ENCODE peak calls at places on chromosomes 6 and 20, in five cellular contexts. One of them, this sample, is unnamed.

GRCh38 chr20:51042657-51043247 is 19.8 kb upstream of the KCNG1 start:
- DNase-seq in HepG2: peak
- DNase-seq in K562: peak
- DNase-seq in GM12878: no peak
- DNase-seq in H1: peak
- DNase-seq in this sample: peak

GRCh38 chr20:6265204-6265904 is 142.5 kb upstream of the FERMT1 start:
- DNase-seq in GM12878: no peak
- DNase-seq in H1: no peak
- DNase-seq in HepG2: peak
- DNase-seq in K562: no peak
- DNase-seq in this sample: peak

GRCh38 chr20:51354191-51354768 is 188.2 kb downstream of the NFATC2 start:
- DNase-seq in GM12878: no peak
- DNase-seq in K562: no peak
- DNase-seq in HepG2: no peak
- DNase-seq in H1: no peak
- DNase-seq in this sample: no peak

GRCh38 chr6:165600606-165601005 is 62.4 kb downstream of the PDE10A start:
- DNase-seq in H1: no peak
- DNase-seq in HepG2: no peak
- DNase-seq in K562: no peak
- DNase-seq in GM12878: no peak
- DNase-seq in this sample: no peak

GRCh38 chr20:36541227-36542018 is at the start of gene MYL9:
- DNase-seq in K562: peak
- DNase-seq in GM12878: no peak
- DNase-seq in H1: peak
- DNase-seq in HepG2: no peak
- DNase-seq in this sample: no peak

GRCh38 chr6:84269947-84270733 is 42.7 kb upstream of the CEP162 start:
- DNase-seq in K562: peak
- DNase-seq in HepG2: peak
- DNase-seq in GM12878: no peak
- DNase-seq in H1: no peak
- DNase-seq in this sample: no peak

GRCh38 chr6:143901885-143902708 is 37.8 kb downstream of the ZC2HC1B start:
- DNase-seq in K562: no peak
- DNase-seq in HepG2: no peak
- DNase-seq in H1: no peak
- DNase-seq in GM12878: peak
- DNase-seq in this sample: no peak

GRCh38 chr6:12298995-12299394 is 8.8 kb downstream of the EDN1 start:
- DNase-seq in K562: no peak
- DNase-seq in GM12878: no peak
- DNase-seq in HepG2: no peak
- DNase-seq in H1: no peak
- DNase-seq in this sample: no peak

GRCh38 chr20:46350986-46351267 is 42.6 kb upstream of the CDH22 start:
- DNase-seq in HepG2: no peak
- DNase-seq in K562: no peak
- DNase-seq in H1: no peak
- DNase-seq in GM12878: no peak
- DNase-seq in this sample: no peak

GRCh38 chr6:136647363-136647763 is 97.1 kb upstream of the MAP7 start:
- DNase-seq in H1: no peak
- DNase-seq in K562: no peak
- DNase-seq in GM12878: peak
- DNase-seq in HepG2: no peak
- DNase-seq in this sample: no peak

GRCh38 chr6:139369568-139370046 is 4.8 kb downstream of the CITED2 start:
- DNase-seq in K562: no peak
- DNase-seq in HepG2: peak
- DNase-seq in H1: no peak
- DNase-seq in GM12878: no peak
- DNase-seq in this sample: no peak

GRCh38 chr6:139370707-139371345 is 3.6 kb downstream of the CITED2 start:
- DNase-seq in GM12878: no peak
- DNase-seq in K562: no peak
- DNase-seq in H1: no peak
- DNase-seq in HepG2: no peak
- DNase-seq in this sample: no peak

GRCh38 chr6:139371421-139372253 is 2.8 kb downstream of the CITED2 start:
- DNase-seq in H1: no peak
- DNase-seq in GM12878: no peak
- DNase-seq in HepG2: no peak
- DNase-seq in K562: no peak
- DNase-seq in this sample: no peak

GRCh38 chr6:139369068-139369467 is 5.4 kb downstream of the CITED2 start:
- DNase-seq in K562: no peak
- DNase-seq in H1: no peak
- DNase-seq in HepG2: no peak
- DNase-seq in GM12878: no peak
- DNase-seq in this sample: no peak

DNA sequence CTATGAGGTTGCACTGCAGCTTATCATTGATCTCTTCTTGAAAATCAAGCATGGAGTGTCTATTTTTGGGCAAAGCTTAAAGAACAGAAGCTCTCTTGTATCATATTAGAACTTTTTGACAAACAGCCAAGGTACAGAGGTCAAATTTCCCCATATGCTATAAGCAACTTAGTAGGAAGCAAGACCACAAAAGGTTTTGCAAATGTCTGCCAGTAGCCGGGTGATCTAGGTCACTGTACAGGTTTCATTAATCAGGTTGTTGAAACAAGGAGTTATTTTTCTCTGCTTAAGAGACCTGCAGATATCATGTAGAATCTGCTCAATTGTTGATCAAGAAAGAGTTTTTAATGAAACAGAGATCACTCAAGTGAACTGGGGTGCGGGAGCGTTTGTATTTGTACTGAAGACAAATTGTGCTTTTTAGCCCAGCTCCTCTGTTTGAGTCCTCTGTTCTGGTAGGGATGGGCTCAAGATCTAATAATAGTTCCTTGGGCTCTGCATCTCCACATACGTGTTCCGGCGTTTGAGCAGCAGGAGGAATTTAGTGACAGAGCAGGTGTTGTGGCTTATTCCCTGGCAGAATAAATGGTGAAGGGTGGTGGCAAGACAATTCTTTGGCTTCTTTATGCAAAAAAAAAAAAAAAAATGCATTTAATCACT is 4.3 kb downstream of the CITED2 start:
- DNase-seq in GM12878: no peak
- DNase-seq in K562: no peak
- DNase-seq in H1: no peak
- DNase-seq in HepG2: peak
- DNase-seq in this sample: no peak
- H3K9ac ChIP-seq in GM12878: no peak
- H3K9ac ChIP-seq in K562: peak
- H3K9ac ChIP-seq in H1: no peak
- H3K9ac ChIP-seq in HepG2: peak
- H3K9ac ChIP-seq in this sample: no peak

GRCh38 chr20:2846698-2847097 is 6.2 kb downstream of the VPS16 start:
- DNase-seq in K562: no peak
- DNase-seq in HepG2: no peak
- DNase-seq in GM12878: no peak
- DNase-seq in H1: no peak
- DNase-seq in this sample: no peak

GRCh38 chr20:2849529-2849928 is 9.0 kb downstream of the VPS16 start:
- DNase-seq in K562: no peak
- DNase-seq in H1: no peak
- DNase-seq in HepG2: no peak
- DNase-seq in GM12878: no peak
- DNase-seq in this sample: no peak

GRCh38 chr20:2847802-2848201 is 7.3 kb downstream of the VPS16 start:
- DNase-seq in GM12878: no peak
- DNase-seq in K562: no peak
- DNase-seq in H1: no peak
- DNase-seq in HepG2: no peak
- DNase-seq in this sample: no peak

GRCh38 chr20:2845607-2846006 is 5.1 kb downstream of the VPS16 start:
- DNase-seq in H1: no peak
- DNase-seq in HepG2: no peak
- DNase-seq in GM12878: no peak
- DNase-seq in K562: no peak
- DNase-seq in this sample: no peak

GRCh38 chr20:2851086-2851485 is 10.5 kb downstream of the VPS16 start:
- DNase-seq in K562: no peak
- DNase-seq in H1: no peak
- DNase-seq in HepG2: no peak
- DNase-seq in GM12878: no peak
- DNase-seq in this sample: no peak
- TF ChIP-seq SP1 in K562: no peak
- TF ChIP-seq SP1 in H1: no peak
- TF ChIP-seq SP1 in HepG2: no peak
- TF ChIP-seq SP1 in GM12878: no peak
- TF ChIP-seq SP1 in this sample: no peak

GRCh38 chr20:57688864-57689263 is 21.0 kb downstream of the PMEPA1 start:
- DNase-seq in H1: no peak
- DNase-seq in K562: no peak
- DNase-seq in GM12878: no peak
- DNase-seq in HepG2: no peak
- DNase-seq in this sample: no peak
- H3K9ac ChIP-seq in H1: no peak
- H3K9ac ChIP-seq in K562: no peak
- H3K9ac ChIP-seq in GM12878: no peak
- H3K9ac ChIP-seq in HepG2: no peak
- H3K9ac ChIP-seq in this sample: no peak

GRCh38 chr6:71459162-71459561 is 170.6 kb downstream of the OGFRL1 start:
- DNase-seq in GM12878: no peak
- DNase-seq in HepG2: no peak
- DNase-seq in K562: no peak
- DNase-seq in H1: no peak
- DNase-seq in this sample: no peak
- TF ChIP-seq SP1 in GM12878: no peak
- TF ChIP-seq SP1 in HepG2: no peak
- TF ChIP-seq SP1 in K562: no peak
- TF ChIP-seq SP1 in H1: no peak
- TF ChIP-seq SP1 in this sample: no peak